ENCODE peak calls at places on chromosome 15, in nine cellular contexts. X is HFF-Myc, M is heart left ventricle, V is GM12864, R is H9, N is natural killer cell, W is uterus, I is stomach, O is astrocyte of the spinal cord. Z is an unnamed sample.

GRCh38 chr15:69462030-69462492 is 9.4 kb downstream of the RPLP1 start:
- DNase-seq in X (no peak), M (peak), V (no peak), R (no peak), N (no peak), W (peak), I (peak), O (no peak), Z (no peak)

GRCh38 chr15:72534522-72534921 is 60.4 kb downstream of the ARIH1 start:
- DNase-seq in X (no peak), M (no peak), V (no peak), R (no peak), N (no peak), W (no peak), I (no peak), O (no peak), Z (peak)

GRCh38 chr15:67218428-67218827 is 36.0 kb downstream of the AAGAB start:
- DNase-seq in X (no peak), M (no peak), V (no peak), R (no peak), N (no peak), W (no peak), I (no peak), O (no peak), Z (no peak)

GRCh38 chr15:47811160-47811559 is 93.9 kb downstream of the SEMA6D start:
- DNase-seq in X (no peak), M (no peak), V (no peak), R (no peak), N (no peak), W (no peak), I (no peak), O (no peak), Z (no peak)

GRCh38 chr15:62474021-62474770 is 309.1 kb upstream of the C2CD4B start:
- DNase-seq in X (no peak), M (no peak), V (no peak), R (no peak), N (no peak), W (no peak), I (no peak), O (no peak), Z (no peak)

GRCh38 chr15:48868018-48868417 is 9.9 kb upstream of the EID1 start:
- DNase-seq in X (no peak), M (no peak), V (no peak), R (no peak), N (no peak), W (no peak), I (no peak), O (no peak), Z (no peak)

GRCh38 chr15:57220220-57220619 is 156.1 kb upstream of the CGNL1 start:
- DNase-seq in X (peak), M (no peak), V (no peak), R (no peak), N (no peak), W (no peak), I (no peak), O (peak), Z (no peak)

GRCh38 chr15:91696981-91697380 is 156.5 kb upstream of the SLCO3A1 start:
- DNase-seq in X (no peak), M (no peak), V (no peak), R (no peak), N (no peak), W (no peak), I (no peak), O (peak), Z (no peak)

GRCh38 chr15:65413051-65413759 is 9.5 kb downstream of the IGDCC4 start:
- DNase-seq in X (no peak), M (no peak), V (no peak), R (no peak), N (no peak), W (no peak), I (no peak), O (no peak), Z (no peak)

GRCh38 chr15:58587481-58587880 is 155.7 kb downstream of the LIPC start:
- DNase-seq in X (no peak), M (no peak), V (no peak), R (no peak), N (no peak), W (no peak), I (no peak), O (no peak), Z (no peak)

GRCh38 chr15:57992761-57993295 is 72.7 kb downstream of the ALDH1A2 start:
- DNase-seq in X (no peak), M (no peak), V (no peak), R (no peak), N (no peak), W (no peak), I (no peak), O (peak), Z (no peak)

GRCh38 chr15:81087121-81087520 is 46.9 kb upstream of the CFAP161 start:
- DNase-seq in X (no peak), M (no peak), V (no peak), R (no peak), N (no peak), W (no peak), I (no peak), O (no peak), Z (no peak)

GRCh38 chr15:25875551-25875950 is 12.4 kb upstream of the ATP10A start:
- DNase-seq in X (no peak), M (no peak), V (no peak), R (no peak), N (no peak), W (no peak), I (no peak), O (no peak), Z (no peak)

GRCh38 chr15:52392008-52392687 is 96.5 kb upstream of the MYO5C start:
- DNase-seq in X (no peak), M (no peak), V (no peak), R (peak), N (no peak), W (no peak), I (no peak), O (no peak), Z (no peak)

GRCh38 chr15:73939138-73939537 is 12.9 kb downstream of the LOXL1 start:
- DNase-seq in X (no peak), M (peak), V (no peak), R (no peak), N (no peak), W (no peak), I (no peak), O (no peak), Z (no peak)

GRCh38 chr15:78810377-78811123 is 714 bp downstream of the ADAMTS7 start:
- DNase-seq in X (no peak), M (peak), V (no peak), R (peak), N (no peak), W (peak), I (peak), O (peak), Z (no peak)

GRCh38 chr15:78808550-78808949 is 2.7 kb downstream of the ADAMTS7 start:
- DNase-seq in X (peak), M (no peak), V (peak), R (peak), N (no peak), W (no peak), I (no peak), O (peak), Z (peak)

GRCh38 chr15:78810003-78810376 is 1.3 kb downstream of the ADAMTS7 start:
- DNase-seq in X (no peak), M (no peak), V (no peak), R (no peak), N (no peak), W (no peak), I (no peak), O (no peak), Z (no peak)

GRCh38 chr15:78811825-78812183 is 540 bp upstream of the ADAMTS7 start:
- DNase-seq in X (no peak), M (no peak), V (no peak), R (no peak), N (no peak), W (no peak), I (no peak), O (no peak), Z (no peak)

DNA sequence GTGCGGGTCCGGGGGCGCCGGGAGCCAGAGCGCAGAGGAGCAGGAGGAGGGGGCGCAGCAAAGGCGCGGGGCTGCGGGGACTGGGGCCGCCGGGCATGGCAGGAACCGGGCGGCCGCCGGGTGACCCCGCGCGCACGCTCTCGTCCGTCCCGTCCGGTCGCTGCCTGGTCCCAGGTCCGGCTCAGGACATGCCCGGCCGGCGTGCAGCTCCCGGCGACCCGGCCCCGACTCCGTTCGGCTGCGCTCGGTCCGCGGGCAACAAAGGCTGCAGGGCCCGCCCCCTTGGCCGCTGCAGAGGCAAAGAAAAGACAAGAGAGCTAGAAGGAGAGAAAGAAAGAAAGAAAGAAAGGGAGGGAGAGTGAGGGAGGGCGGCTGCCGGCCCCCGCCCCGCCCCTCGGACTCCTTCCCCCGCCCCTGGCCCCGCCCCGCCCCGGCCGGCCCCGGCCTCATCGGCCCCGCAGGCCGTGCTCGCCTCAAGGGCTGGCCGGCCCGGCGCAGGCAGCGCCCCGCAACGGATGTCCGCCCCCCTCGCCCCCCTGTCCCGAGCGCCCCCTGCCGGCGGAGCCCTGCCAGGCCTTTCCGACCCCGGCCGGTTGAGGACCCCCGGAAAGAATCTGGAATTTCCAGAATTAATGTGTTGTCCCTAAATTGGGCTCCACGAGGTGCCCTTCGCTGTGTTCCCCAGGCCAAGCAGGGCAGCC is at the start of gene ADAMTS7:
- DNase-seq in X (peak), M (peak), V (no peak), R (peak), N (peak), W (peak), I (peak), O (peak), Z (peak)
- TF ChIP-seq CTCF in X (peak), M (peak), V (peak), R (peak), N (peak), W (peak), I (peak), O (peak), Z (peak)

GRCh38 chr15:70585707-70586034 is 177.7 kb downstream of the UACA start:
- DNase-seq in X (no peak), M (no peak), V (no peak), R (no peak), N (no peak), W (no peak), I (no peak), O (no peak), Z (peak)

GRCh38 chr15:70584441-70584837 is 178.9 kb downstream of the UACA start:
- DNase-seq in X (no peak), M (no peak), V (no peak), R (peak), N (no peak), W (no peak), I (peak), O (no peak), Z (no peak)

GRCh38 chr15:70582143-70582945 is 181.0 kb downstream of the UACA start:
- DNase-seq in X (no peak), M (no peak), V (no peak), R (no peak), N (no peak), W (no peak), I (no peak), O (peak), Z (no peak)

GRCh38 chr15:70586241-70586640 is 177.1 kb downstream of the UACA start:
- DNase-seq in X (no peak), M (no peak), V (no peak), R (peak), N (no peak), W (no peak), I (no peak), O (no peak), Z (no peak)

DNA sequence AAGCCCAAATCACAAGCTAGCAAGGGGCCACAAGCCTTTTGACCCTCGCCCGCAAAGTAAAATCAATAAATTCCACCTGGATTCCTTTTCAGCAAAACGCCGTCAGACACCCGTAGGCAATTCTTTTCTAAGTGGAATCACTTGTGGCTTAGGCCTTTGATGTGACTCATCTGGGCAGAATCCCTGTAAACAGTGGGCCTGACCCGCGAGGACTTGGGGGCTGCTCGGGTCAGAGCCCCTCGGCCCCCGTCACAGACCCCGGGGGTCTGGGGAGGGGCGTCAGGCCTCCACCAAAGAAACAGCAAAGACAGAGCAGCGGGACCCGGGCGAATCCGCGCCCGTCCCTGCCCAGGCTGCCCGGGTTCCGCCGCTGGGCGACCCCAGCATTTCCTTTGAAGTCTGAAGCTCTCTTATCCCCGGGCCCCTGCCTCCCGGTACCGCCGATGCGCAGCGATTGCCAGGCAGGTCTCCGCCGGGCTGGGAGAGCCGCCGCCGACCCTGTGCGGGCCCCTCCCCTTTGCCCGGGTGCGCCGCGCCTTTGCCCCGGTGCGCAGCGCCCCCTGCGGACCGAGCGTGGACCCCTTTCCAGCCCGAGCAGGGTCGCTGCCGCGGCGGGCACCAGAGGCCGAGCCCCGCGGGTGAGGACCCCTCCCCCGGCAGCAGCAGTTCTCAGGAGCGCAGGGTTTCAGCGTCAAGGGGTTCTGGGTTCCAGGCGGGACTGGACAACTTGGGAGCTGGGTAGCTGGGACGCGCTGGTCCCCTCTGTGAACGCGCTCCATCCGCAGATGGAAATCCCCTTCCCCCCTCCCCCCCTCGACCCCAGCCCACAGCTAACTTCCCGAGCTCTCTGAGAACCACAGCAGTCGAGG is 178.3 kb downstream of the UACA start:
- DNase-seq in X (no peak), M (no peak), V (no peak), R (peak), N (no peak), W (no peak), I (peak), O (peak), Z (peak)
- TF ChIP-seq CTCF in X (peak), M (peak), V (peak), R (peak), N (no peak), W (peak), I (peak), O (peak), Z (peak)

GRCh38 chr15:55993804-55994539 is 560 bp upstream of the NEDD4 start:
- DNase-seq in X (no peak), M (no peak), V (no peak), R (peak), N (no peak), W (no peak), I (no peak), O (peak), Z (no peak)
- TF ChIP-seq CTCF in X (peak), M (no peak), V (no peak), R (no peak), N (no peak), W (no peak), I (no peak), O (peak), Z (no peak)

GRCh38 chr15:50685191-50685975 is 1.2 kb downstream of the TRPM7 start:
- DNase-seq in X (no peak), M (no peak), V (no peak), R (no peak), N (no peak), W (no peak), I (no peak), O (peak), Z (no peak)
- TF ChIP-seq CTCF in X (peak), M (no peak), V (no peak), R (no peak), N (no peak), W (no peak), I (no peak), O (peak), Z (no peak)

GRCh38 chr15:88397506-88397905 is 69.7 kb downstream of the MRPL46 start:
- DNase-seq in X (no peak), M (no peak), V (no peak), R (no peak), N (no peak), W (no peak), I (no peak), O (no peak), Z (no peak)

GRCh38 chr15:88396382-88396781 is 70.8 kb downstream of the MRPL46 start:
- DNase-seq in X (no peak), M (no peak), V (no peak), R (no peak), N (no peak), W (no peak), I (no peak), O (no peak), Z (no peak)

GRCh38 chr15:88399021-88399685 is 68.0 kb downstream of the MRPL46 start:
- DNase-seq in X (no peak), M (no peak), V (no peak), R (no peak), N (no peak), W (no peak), I (no peak), O (no peak), Z (no peak)

GRCh38 chr15:88400069-88400468 is 67.1 kb downstream of the MRPL46 start:
- DNase-seq in X (no peak), M (no peak), V (no peak), R (no peak), N (no peak), W (no peak), I (no peak), O (no peak), Z (no peak)

DNA sequence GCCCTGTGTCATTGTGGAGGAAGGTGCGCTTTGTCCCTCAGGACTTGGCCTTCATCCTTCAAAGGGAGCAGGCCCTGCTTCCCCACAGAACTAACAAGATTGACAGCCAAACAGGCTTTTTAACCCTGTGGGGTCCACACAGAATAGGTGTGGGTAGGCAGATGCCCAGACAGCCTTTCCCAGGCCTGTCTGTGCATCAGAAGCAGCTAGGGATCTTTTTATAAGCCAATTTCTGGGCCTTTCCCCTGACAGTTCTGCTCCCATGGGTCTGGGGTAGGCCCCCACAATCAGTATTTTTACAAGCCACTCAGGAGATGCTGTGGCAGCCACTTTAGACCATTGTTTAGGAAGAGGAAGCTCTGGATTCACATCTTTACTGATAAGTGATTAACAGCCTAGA is 69.2 kb downstream of the MRPL46 start:
- DNase-seq in X (no peak), M (no peak), V (no peak), R (no peak), N (no peak), W (no peak), I (no peak), O (no peak), Z (no peak)
- TF ChIP-seq CTCF in X (no peak), M (no peak), V (no peak), R (no peak), N (no peak), W (no peak), I (no peak), O (no peak), Z (no peak)

DNA sequence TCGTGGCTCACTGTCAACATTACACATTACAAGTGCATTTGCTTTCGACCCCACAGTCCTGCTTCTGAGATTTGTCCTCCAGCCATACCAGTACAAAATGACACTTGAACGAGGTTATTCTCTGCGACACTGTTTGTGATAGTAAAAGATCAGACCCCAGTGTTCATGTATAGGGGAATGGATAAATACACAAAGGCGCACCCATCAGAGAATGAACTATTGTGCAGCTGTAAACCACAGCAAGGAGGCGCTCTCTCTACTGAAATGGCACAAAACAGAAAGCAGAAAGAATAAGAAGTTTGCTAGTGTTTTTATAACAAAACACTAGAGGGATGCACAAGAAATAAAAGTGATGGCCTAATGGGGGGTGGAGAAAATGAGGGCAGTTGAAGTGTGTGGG is 4.9 kb upstream of the CHSY1 start:
- DNase-seq in X (no peak), M (no peak), V (no peak), R (no peak), N (no peak), W (no peak), I (no peak), O (no peak), Z (peak)
- TF ChIP-seq CTCF in X (peak), M (no peak), V (peak), R (peak), N (no peak), W (no peak), I (no peak), O (peak), Z (no peak)

GRCh38 chr15:38260077-38260476 is 7.4 kb downstream of the SPRED1 start:
- DNase-seq in X (no peak), M (no peak), V (no peak), R (no peak), N (no peak), W (no peak), I (no peak), O (no peak), Z (no peak)
- TF ChIP-seq CTCF in X (peak), M (no peak), V (no peak), R (peak), N (no peak), W (no peak), I (no peak), O (no peak), Z (no peak)